ENCODE peak calls at places on chromosome 12, in seven cellular contexts. J is SK-N-SH, M is H1, W is HCT116, Q is K562, C is HepG2, L is GM12878. P is an unnamed sample. For H3K4me1 and H3K27me3, the result is how much of the 10 kb centered on the place peaks cover.

GRCh38 chr12:78888583-78888982 is 24.0 kb downstream of the SYT1 start:
- DNase-seq in W (peak), L (peak), M (no peak), J (no peak), C (no peak), Q (no peak), P (no peak)

GRCh38 chr12:66695130-66695529 is 16.3 kb upstream of the GRIP1 start:
- DNase-seq in C (no peak), J (no peak), M (no peak), Q (no peak), W (no peak), L (no peak), P (no peak)

GRCh38 chr12:1880876-1881275 is 37.6 kb downstream of the CACNA2D4 start:
- DNase-seq in M (no peak), Q (no peak), L (no peak), W (no peak), J (peak), C (no peak), P (no peak)

GRCh38 chr12:49014547-49014946 is 4.0 kb downstream of the PRKAG1 start:
- DNase-seq in M (no peak), L (no peak), C (no peak), J (no peak), Q (peak), W (no peak), P (no peak)

GRCh38 chr12:124543052-124543590 is 24.3 kb downstream of the NCOR2 start:
- DNase-seq in M (no peak), W (no peak), Q (no peak), L (no peak), J (peak), C (no peak), P (no peak)

GRCh38 chr12:105341010-105341409 is 10.5 kb downstream of the C12orf75 start:
- DNase-seq in C (no peak), M (no peak), W (no peak), J (no peak), L (no peak), Q (no peak), P (no peak)

GRCh38 chr12:51391047-51391837 is at the start of gene GALNT6:
- DNase-seq in J (peak), W (no peak), M (peak), C (no peak), Q (peak), L (no peak), P (no peak)

GRCh38 chr12:73815072-73815660 is 722.5 kb upstream of the ATXN7L3B start:
- DNase-seq in W (no peak), L (no peak), Q (no peak), C (no peak), J (no peak), M (peak), P (no peak)

GRCh38 chr12:66352197-66352596 is 49.9 kb downstream of the HELB start:
- DNase-seq in M (peak), L (no peak), W (peak), J (peak), C (peak), Q (no peak), P (no peak)

GRCh38 chr12:131948166-131948712 is 1.5 kb upstream of the EP400 start:
- DNase-seq in M (no peak), J (no peak), Q (no peak), C (no peak), W (no peak), L (no peak), P (no peak)

GRCh38 chr12:48164456-48164855 is 7.1 kb upstream of the ASB8 start:
- DNase-seq in Q (no peak), M (no peak), L (no peak), J (no peak), C (no peak), W (no peak), P (no peak)

GRCh38 chr12:12726543-12727093 is 9.4 kb downstream of the CDKN1B start:
- DNase-seq in M (no peak), L (no peak), C (no peak), Q (peak), J (peak), W (no peak), P (no peak)

GRCh38 chr12:124463341-124463861 is 104.0 kb downstream of the NCOR2 start:
- DNase-seq in Q (no peak), J (no peak), L (no peak), M (no peak), C (no peak), W (no peak), P (no peak)

GRCh38 chr12:87667378-87667777 is 361.8 kb downstream of the C12orf50 start:
- DNase-seq in C (no peak), J (no peak), Q (no peak), L (no peak), M (no peak), W (no peak), P (no peak)

GRCh38 chr12:128138125-128138524 is 128.8 kb upstream of the TMEM132C start:
- DNase-seq in W (no peak), J (no peak), M (no peak), L (no peak), C (no peak), Q (no peak), P (no peak)

GRCh38 chr12:63994704-63995103 is 150.2 kb downstream of the SRGAP1 start:
- DNase-seq in W (no peak), Q (no peak), M (no peak), J (peak), C (no peak), L (no peak), P (no peak)

GRCh38 chr12:1655225-1655788 is 26.3 kb downstream of the WNT5B start:
- DNase-seq in M (no peak), C (no peak), Q (no peak), W (no peak), J (no peak), L (no peak), P (no peak)

GRCh38 chr12:14185441-14186192 is 179.9 kb upstream of the ATF7IP start:
- DNase-seq in M (no peak), J (peak), L (no peak), C (peak), W (peak), Q (peak), P (peak)

GRCh38 chr12:62834971-62835547 is 99.9 kb downstream of the PPM1H start:
- DNase-seq in C (no peak), L (peak), Q (no peak), M (no peak), W (peak), J (no peak), P (no peak)

GRCh38 chr12:132131952-132132351 is 12.2 kb downstream of the DDX51 start:
- DNase-seq in L (no peak), J (no peak), Q (no peak), W (no peak), M (no peak), C (no peak), P (no peak)

GRCh38 chr12:118371354-118372282 is 1.1 kb downstream of the TAOK3 start:
- DNase-seq in L (no peak), W (no peak), J (peak), Q (no peak), C (no peak), M (no peak), P (no peak)

GRCh38 chr12:4272976-4273650 is 449 bp upstream of the CCND2 start:
- DNase-seq in L (no peak), C (no peak), M (no peak), J (no peak), Q (no peak), W (no peak), P (no peak)

GRCh38 chr12:6141048-6141447 is 16.6 kb upstream of the VWF start:
- DNase-seq in C (no peak), W (no peak), Q (no peak), L (no peak), J (no peak), M (no peak), P (no peak)

GRCh38 chr12:45435945-45436710 is 220.2 kb downstream of the ANO6 start:
- DNase-seq in L (no peak), C (no peak), Q (no peak), M (no peak), W (no peak), J (no peak), P (no peak)

GRCh38 chr12:93417967-93418480 is 23.7 kb downstream of the UBE2N start:
- DNase-seq in J (no peak), W (no peak), Q (no peak), M (no peak), C (no peak), L (no peak), P (no peak)

GRCh38 chr12:93426406-93426805 is 15.3 kb downstream of the UBE2N start:
- DNase-seq in Q (no peak), M (no peak), W (no peak), L (no peak), J (no peak), C (no peak), P (no peak)

GRCh38 chr12:93425736-93426363 is 15.9 kb downstream of the UBE2N start:
- DNase-seq in M (no peak), W (no peak), C (no peak), L (no peak), J (no peak), Q (no peak), P (no peak)

GRCh38 chr12:93419388-93420034 is 22.2 kb downstream of the UBE2N start:
- DNase-seq in Q (peak), J (peak), C (peak), W (no peak), M (no peak), L (no peak), P (no peak)

GRCh38 chr12:93422050-93422449 is 19.7 kb downstream of the UBE2N start:
- DNase-seq in Q (no peak), M (no peak), L (no peak), W (no peak), C (no peak), J (no peak), P (no peak)
- H3K4me1 ChIP-seq in Q (under half), M (under half), L (half or more), W (under half), C (half or more), J (under half), P (half or more)

GRCh38 chr12:15987696-15988095 is 76.6 kb downstream of the DERA start:
- DNase-seq in C (no peak), Q (no peak), J (no peak), L (no peak), W (no peak), M (no peak), P (no peak)
- TF ChIP-seq SIN3A in C (no peak), Q (no peak), J (no peak), L (no peak), W (no peak), M (no peak), P (no peak)

GRCh38 chr12:89346741-89347324 is 5.5 kb downstream of the DUSP6 start:
- DNase-seq in L (no peak), Q (no peak), W (peak), M (no peak), J (no peak), C (peak), P (no peak)

GRCh38 chr12:89344862-89345202 is 7.5 kb downstream of the DUSP6 start:
- DNase-seq in Q (no peak), W (no peak), C (peak), J (no peak), M (no peak), L (no peak), P (no peak)

GRCh38 chr12:89344043-89344861 is 8.0 kb downstream of the DUSP6 start:
- DNase-seq in Q (no peak), M (no peak), W (no peak), L (no peak), J (no peak), C (peak), P (no peak)

GRCh38 chr12:89345830-89346740 is 6.2 kb downstream of the DUSP6 start:
- DNase-seq in L (peak), M (no peak), Q (no peak), J (peak), C (no peak), W (peak), P (no peak)

DNA sequence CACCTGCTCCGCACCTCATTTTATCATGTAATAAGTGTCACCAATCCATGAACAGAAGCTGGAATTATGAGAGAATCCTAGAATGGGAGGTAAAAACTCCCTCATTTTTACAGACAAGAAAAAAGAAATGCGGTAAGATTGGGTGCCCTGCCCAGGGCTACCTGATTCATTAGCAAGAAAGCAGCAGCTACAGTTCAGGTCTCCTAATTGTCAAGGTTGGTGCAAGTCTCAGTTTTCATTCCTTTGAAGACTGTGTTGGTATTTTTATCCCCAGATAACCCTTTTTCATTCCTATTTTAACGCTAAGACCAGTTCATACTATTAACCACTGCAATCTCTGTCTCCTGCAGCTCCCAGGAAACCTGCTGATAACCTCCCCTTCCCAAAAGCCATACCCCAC is 6.9 kb downstream of the DUSP6 start:
- DNase-seq in L (no peak), Q (no peak), C (no peak), W (no peak), J (no peak), M (no peak), P (no peak)
- H3K27me3 ChIP-seq in L (under half), Q (under half), C (under half), W (under half), J (under half), M (under half), P (under half)

GRCh38 chr12:53750812-53751335 is 905 bp downstream of the CISTR start:
- DNase-seq in L (no peak), W (no peak), J (peak), Q (peak), M (no peak), C (no peak), P (no peak)
- H3K4me1 ChIP-seq in L (under half), W (under half), J (under half), Q (under half), M (under half), C (under half), P (under half)

DNA sequence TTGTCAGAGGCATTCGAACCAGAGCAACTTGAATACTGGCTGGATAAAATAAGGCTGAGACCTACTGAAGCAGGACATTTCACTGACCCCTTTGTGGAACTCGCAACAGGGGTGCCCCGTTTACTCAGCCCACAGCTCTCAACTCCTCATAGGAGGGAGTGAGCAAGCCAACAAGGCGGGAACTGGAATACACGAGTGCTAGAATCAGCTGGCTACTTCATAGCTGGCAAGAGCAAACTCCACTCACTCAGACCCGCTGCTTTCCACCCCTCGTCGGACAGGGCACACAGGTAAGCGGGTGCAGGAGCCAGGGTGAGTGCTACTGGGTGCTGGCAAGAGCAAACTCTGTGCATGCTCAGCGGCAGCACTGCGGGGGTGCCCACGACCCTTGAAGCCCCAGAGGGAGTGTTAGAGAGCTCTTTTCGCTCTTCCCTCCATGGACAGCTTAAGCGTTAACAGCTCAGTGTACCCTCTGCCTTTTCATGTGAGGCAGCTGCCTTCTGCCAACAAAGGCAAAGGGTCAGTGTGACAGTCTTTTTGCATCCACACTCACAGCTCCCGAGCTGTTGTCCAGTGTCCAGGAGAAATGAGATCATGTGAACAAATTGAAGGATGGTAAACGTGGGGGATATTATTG is 15.7 kb downstream of the CAPZA3 start:
- DNase-seq in C (no peak), W (no peak), L (no peak), J (no peak), M (no peak), Q (no peak), P (no peak)
- TF ChIP-seq SIN3A in C (no peak), W (no peak), L (no peak), J (no peak), M (no peak), Q (no peak), P (no peak)

GRCh38 chr12:130366159-130366558 is 28.5 kb downstream of the PIWIL1 start:
- DNase-seq in J (no peak), C (no peak), W (no peak), Q (no peak), L (no peak), M (no peak), P (no peak)

GRCh38 chr12:130364578-130364977 is 26.9 kb downstream of the PIWIL1 start:
- DNase-seq in L (no peak), M (no peak), C (no peak), W (no peak), J (no peak), Q (no peak), P (no peak)

GRCh38 chr12:130367523-130367922 is 29.8 kb downstream of the PIWIL1 start:
- DNase-seq in W (no peak), M (no peak), C (no peak), Q (no peak), J (no peak), L (no peak), P (no peak)

GRCh38 chr12:130362060-130362459 is 24.4 kb downstream of the PIWIL1 start:
- DNase-seq in L (no peak), J (no peak), Q (no peak), W (no peak), M (no peak), C (no peak), P (no peak)

DNA sequence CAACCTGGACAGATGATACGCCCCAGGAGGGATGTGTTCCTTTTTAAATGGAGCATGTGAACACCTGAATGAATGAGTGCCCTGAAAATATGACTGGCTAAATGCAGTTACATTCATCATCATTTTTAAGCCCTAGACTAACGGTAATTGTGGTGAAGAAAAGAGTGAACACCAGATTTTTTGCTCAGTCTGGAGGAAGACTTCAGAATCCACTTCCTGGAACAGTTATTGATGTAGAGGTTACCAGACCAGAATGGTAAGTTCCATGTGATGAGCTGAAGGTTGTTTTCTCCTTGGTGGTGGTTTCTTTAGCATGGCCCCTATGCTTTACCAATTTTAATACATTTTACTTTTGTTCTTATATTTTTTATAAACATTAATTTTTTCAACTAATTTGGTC is 29.3 kb downstream of the PIWIL1 start:
- DNase-seq in M (no peak), J (no peak), C (no peak), L (no peak), W (no peak), Q (no peak), P (no peak)
- H3K27me3 ChIP-seq in M (under half), J (under half), C (half or more), L (under half), W (under half), Q (under half), P (under half)

GRCh38 chr12:15698377-15698867 is 90.8 kb downstream of the EPS8 start:
- DNase-seq in Q (no peak), M (no peak), W (no peak), L (no peak), C (no peak), J (no peak), P (no peak)
- H3K4me1 ChIP-seq in Q (under half), M (under half), W (half or more), L (under half), C (under half), J (under half), P (under half)

GRCh38 chr12:110537605-110538409 is 35.7 kb downstream of the RAD9B start:
- DNase-seq in L (no peak), Q (no peak), J (no peak), M (no peak), C (no peak), W (no peak), P (no peak)
- TF ChIP-seq SIN3A in L (no peak), Q (no peak), J (no peak), M (no peak), C (no peak), W (no peak), P (no peak)

GRCh38 chr12:111247083-111247783 is 121.7 kb downstream of the PHETA1 start:
- DNase-seq in M (no peak), C (no peak), L (no peak), Q (no peak), W (no peak), J (no peak), P (no peak)

GRCh38 chr12:111244673-111245072 is 124.2 kb downstream of the PHETA1 start:
- DNase-seq in W (no peak), J (peak), L (no peak), Q (no peak), M (no peak), C (no peak), P (no peak)

GRCh38 chr12:111248221-111248620 is 120.7 kb downstream of the PHETA1 start:
- DNase-seq in W (no peak), L (no peak), Q (no peak), J (peak), M (no peak), C (no peak), P (no peak)

GRCh38 chr12:111245701-111246476 is 123.0 kb downstream of the PHETA1 start:
- DNase-seq in W (no peak), J (no peak), C (no peak), M (no peak), Q (no peak), L (no peak), P (no peak)

DNA sequence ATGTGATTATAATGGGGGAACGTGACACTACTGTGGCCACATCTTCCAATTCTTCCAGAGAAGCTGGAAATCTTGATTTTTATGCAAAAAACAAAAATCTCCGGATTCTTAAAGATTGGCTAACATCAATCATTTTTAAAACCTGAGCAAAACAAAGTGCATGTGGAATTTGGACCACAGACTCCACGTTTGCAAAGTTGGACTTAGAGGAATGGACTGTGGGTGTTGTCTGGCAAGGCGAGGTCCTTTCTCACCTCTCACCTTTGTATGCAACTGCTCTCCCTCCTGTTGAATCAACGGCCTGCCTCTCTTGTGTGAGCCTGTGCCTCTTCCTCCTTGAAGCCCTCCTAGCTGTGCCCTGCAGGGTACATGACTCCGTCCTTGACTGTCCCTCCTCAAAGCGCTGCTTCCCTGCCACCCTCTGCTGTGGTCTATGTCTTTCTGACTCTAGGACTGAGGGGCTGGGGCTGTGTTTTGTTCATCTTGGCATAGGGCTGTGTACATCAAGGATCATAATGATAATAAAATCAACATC is 122.4 kb downstream of the PHETA1 start:
- DNase-seq in L (no peak), Q (no peak), M (no peak), J (no peak), C (no peak), W (no peak), P (no peak)
- H3K27me3 ChIP-seq in L (under half), Q (half or more), M (under half), J (under half), C (under half), W (under half), P (under half)

GRCh38 chr12:119683816-119684215 is 15.9 kb downstream of the PRKAB1 start:
- DNase-seq in C (peak), W (no peak), M (no peak), J (no peak), Q (no peak), L (no peak), P (no peak)
- H3K4me1 ChIP-seq in C (half or more), W (under half), M (under half), J (under half), Q (under half), L (under half), P (under half)

P was measured in Panc1.